ENCODE peak calls at places on chromosome 12, in six cellular contexts. A, R, Z, H, P and N are unnamed samples.

GRCh38 chr12:66695130-66695529 is 16.3 kb upstream of the GRIP1 start:
- DNase-seq in A (no peak), R (no peak), Z (no peak), H (no peak), P (no peak), N (no peak)

GRCh38 chr12:70258605-70259403 is 15.6 kb downstream of the CNOT2 start:
- DNase-seq in A (no peak), R (peak; percentile 16), Z (no peak), H (no peak), P (no peak), N (no peak)

GRCh38 chr12:77232045-77232444 is 166.7 kb upstream of the E2F7 start:
- DNase-seq in A (no peak), R (no peak), Z (no peak), H (no peak), P (no peak), N (no peak)

GRCh38 chr12:91133871-91134270 is 22.6 kb upstream of the LUM start:
- DNase-seq in A (no peak), R (no peak), Z (no peak), H (no peak), P (no peak), N (no peak)

GRCh38 chr12:79016181-79016580 is 151.6 kb downstream of the SYT1 start:
- DNase-seq in A (no peak), R (no peak), Z (no peak), H (no peak), P (no peak), N (no peak)

GRCh38 chr12:9717070-9717925 is 15.6 kb downstream of the CLECL1 start:
- DNase-seq in A (no peak), R (no peak), Z (no peak), H (no peak), P (no peak), N (no peak)

GRCh38 chr12:47838286-47838931 is 18.7 kb upstream of the HDAC7 start:
- DNase-seq in A (no peak), R (peak; percentile 26), Z (peak; percentile 64), H (peak; percentile 39), P (no peak), N (peak; percentile 64)

GRCh38 chr12:118361889-118362288 is 10.8 kb downstream of the TAOK3 start:
- DNase-seq in A (no peak), R (no peak), Z (no peak), H (no peak), P (no peak), N (no peak)

GRCh38 chr12:50505386-50505827 is 622 bp downstream of the DIP2B start:
- DNase-seq in A (peak; percentile 71), R (no peak), Z (peak; percentile 55), H (peak; percentile 28), P (peak; percentile 22), N (no peak)

GRCh38 chr12:24821691-24822090 is 127.2 kb downstream of the BCAT1 start:
- DNase-seq in A (no peak), R (no peak), Z (no peak), H (no peak), P (no peak), N (no peak)

GRCh38 chr12:57280234-57281062 is 29.5 kb upstream of the STAC3 start:
- DNase-seq in A (peak; percentile 64), R (peak; percentile 84), Z (peak; percentile 75), H (peak; percentile 61), P (no peak), N (no peak)

GRCh38 chr12:46089414-46090162 is 99.2 kb upstream of the SCAF11 start:
- DNase-seq in A (no peak), R (no peak), Z (no peak), H (no peak), P (no peak), N (no peak)

GRCh38 chr12:76002598-76003262 is 28.8 kb downstream of the PHLDA1 start:
- DNase-seq in A (no peak), R (no peak), Z (no peak), H (no peak), P (no peak), N (no peak)

GRCh38 chr12:75953312-75953906 is 78.2 kb downstream of the PHLDA1 start:
- DNase-seq in A (no peak), R (no peak), Z (no peak), H (no peak), P (no peak), N (no peak)

GRCh38 chr12:105431537-105431936 is 101.0 kb downstream of the C12orf75 start:
- DNase-seq in A (no peak), R (no peak), Z (no peak), H (no peak), P (no peak), N (no peak)

GRCh38 chr12:70853326-70853725 is 67.2 kb downstream of the PTPRR start:
- DNase-seq in A (peak; percentile 61), R (peak; percentile 2), Z (peak; percentile 8), H (no peak), P (no peak), N (no peak)

GRCh38 chr12:69052613-69053408 is 119.8 kb upstream of the CPM start:
- DNase-seq in A (no peak), R (peak; percentile 91), Z (peak; percentile 43), H (no peak), P (no peak), N (no peak)

GRCh38 chr12:6916426-6917200 is 2.2 kb downstream of the ENO2 start:
- DNase-seq in A (peak; percentile 66), R (no peak), Z (no peak), H (peak; percentile 92), P (no peak), N (no peak)

GRCh38 chr12:83074495-83074894 is 387.8 kb downstream of the TMTC2 start:
- DNase-seq in A (no peak), R (no peak), Z (no peak), H (no peak), P (no peak), N (no peak)

GRCh38 chr12:3750616-3751015 is 2.3 kb downstream of the CRACR2A start:
- DNase-seq in A (no peak), R (no peak), Z (no peak), H (no peak), P (no peak), N (no peak)

GRCh38 chr12:88401153-88401552 is 179.1 kb downstream of the KITLG start:
- DNase-seq in A (no peak), R (no peak), Z (no peak), H (no peak), P (no peak), N (no peak)

GRCh38 chr12:11654338-11654737 is 4.9 kb downstream of the ETV6 start:
- DNase-seq in A (no peak), R (no peak), Z (no peak), H (no peak), P (no peak), N (no peak)

GRCh38 chr12:109701064-109701463 is 12.6 kb upstream of the FAM222A start:
- DNase-seq in A (no peak), R (no peak), Z (no peak), H (no peak), P (no peak), N (no peak)

GRCh38 chr12:122871851-122872785 is 23.8 kb downstream of the VPS37B start:
- DNase-seq in A (peak; percentile 76), R (no peak), Z (no peak), H (peak; percentile 67), P (peak; percentile 81), N (no peak)

GRCh38 chr12:16048511-16048910 is 137.4 kb downstream of the DERA start:
- DNase-seq in A (no peak), R (no peak), Z (no peak), H (no peak), P (no peak), N (no peak)

GRCh38 chr12:27965411-27965810 is 7.1 kb downstream of the PTHLH start:
- DNase-seq in A (no peak), R (no peak), Z (no peak), H (no peak), P (no peak), N (no peak)

GRCh38 chr12:27960822-27961221 is 11.7 kb downstream of the PTHLH start:
- DNase-seq in A (no peak), R (no peak), Z (no peak), H (no peak), P (no peak), N (no peak)

GRCh38 chr12:27965966-27966365 is 6.6 kb downstream of the PTHLH start:
- DNase-seq in A (no peak), R (no peak), Z (no peak), H (no peak), P (no peak), N (no peak)

GRCh38 chr12:27966870-27967269 is 5.7 kb downstream of the PTHLH start:
- DNase-seq in A (no peak), R (peak; percentile 20), Z (no peak), H (no peak), P (no peak), N (no peak)

DNA sequence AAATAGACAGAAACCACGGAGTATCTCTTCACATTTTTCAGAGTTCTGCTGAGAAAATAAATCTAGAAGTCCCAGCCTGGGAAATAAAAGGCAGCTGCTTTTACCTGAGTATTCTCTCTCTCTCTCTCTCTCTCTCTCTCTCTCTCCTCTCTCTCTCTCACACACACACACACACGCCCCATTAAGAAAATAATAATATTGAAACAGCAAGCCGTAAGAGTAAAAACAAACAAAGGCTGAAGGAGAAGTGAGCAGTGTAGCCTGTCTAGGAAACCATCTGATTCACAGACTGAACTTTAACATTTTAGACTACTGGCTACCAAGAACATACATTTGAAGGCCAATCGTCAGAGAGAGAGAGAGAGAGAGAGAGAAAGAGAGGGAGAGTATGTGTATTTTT is 8.4 kb downstream of the PTHLH start:
- DNase-seq in A (no peak), R (no peak), Z (no peak), H (no peak), P (no peak), N (no peak)
- H3K27me3 ChIP-seq in A (peaks cover 45% of the 10 kb centered on the region), R (no peaks in the 10 kb centered on the region), Z (peaks cover 46% of the 10 kb centered on the region), H (no peaks in the 10 kb centered on the region), P (peaks cover 52% of the 10 kb centered on the region), N (no peaks in the 10 kb centered on the region)

GRCh38 chr12:95790025-95790911 is at the start of gene NTN4:
- DNase-seq in A (peak; percentile 65), R (no peak), Z (peak; percentile 49), H (peak; percentile 29), P (peak; percentile 62), N (peak; percentile 70)
- TF ChIP-seq POLR2A in A (no peak), R (no peak), Z (no peak), H (no peak), P (peak; percentile 41), N (peak; percentile 16)

GRCh38 chr12:22333186-22333745 is 1.2 kb downstream of the ST8SIA1 start:
- DNase-seq in A (no peak), R (no peak), Z (no peak), H (no peak), P (no peak), N (no peak)
- H3K4me3 ChIP-seq in A (peak overlapping the region; percentile 86), R (no peak overlapping the region), Z (no peak overlapping the region), H (no peak overlapping the region), P (peak overlapping the region; percentile 58), N (peak overlapping the region; percentile 59)

DNA sequence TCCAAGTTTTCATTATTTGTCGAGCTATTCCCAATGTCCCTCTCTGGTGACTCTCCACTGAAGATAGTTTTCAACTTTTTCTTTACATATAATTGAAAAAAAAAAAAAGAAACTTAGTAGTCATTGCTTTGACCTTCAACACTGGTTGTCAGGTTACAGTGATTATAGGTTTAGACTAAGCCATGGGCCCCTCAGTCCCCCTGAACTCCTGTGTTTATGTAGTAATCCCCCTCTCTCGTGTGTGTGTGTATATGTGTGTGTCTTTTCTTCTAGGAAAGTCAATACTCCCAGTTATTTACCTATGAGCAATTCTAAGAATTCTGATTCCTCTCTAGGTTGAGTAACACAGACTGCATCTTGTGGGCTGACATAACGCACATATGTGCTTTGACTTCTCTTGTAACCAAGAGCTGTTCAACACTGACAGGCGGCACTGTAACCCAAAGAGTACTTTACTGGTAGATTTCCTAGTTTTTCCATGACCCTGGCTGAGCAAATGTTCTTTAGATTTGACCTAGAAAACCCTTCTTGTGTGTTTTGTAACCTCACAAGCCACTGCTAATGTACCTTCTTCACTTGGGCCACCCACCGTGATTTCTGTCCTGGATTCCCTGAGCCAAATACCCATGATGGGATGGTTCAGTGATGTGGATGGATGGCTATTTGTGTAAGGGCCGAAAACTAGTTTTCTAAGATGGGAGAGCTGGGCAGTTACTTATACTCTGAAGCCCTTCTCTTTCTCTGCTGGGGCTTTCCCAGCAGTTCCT is 15.0 kb upstream of the MANSC4 start:
- DNase-seq in A (no peak), R (no peak), Z (no peak), H (no peak), P (no peak), N (no peak)
- H3K27me3 ChIP-seq in A (no peaks in the 10 kb centered on the region), R (no peaks in the 10 kb centered on the region), Z (no peaks in the 10 kb centered on the region), H (no peaks in the 10 kb centered on the region), P (no peaks in the 10 kb centered on the region), N (no peaks in the 10 kb centered on the region)